ENCODE peak calls at places on chromosomes 3 and 15, in seven cellular contexts. One of them, this sample, is unnamed. For H3K4me1, the result is how much of the 10 kb centered on the place peaks cover.

GRCh38 chr15:54722342-54722986 is 474.3 kb downstream of the RSL24D1 start:
- DNase-seq in mucosa of descending colon: no peak
- DNase-seq in cardiac muscle cell: no peak
- DNase-seq in GM23248: no peak
- DNase-seq in effector memory CD4-positive, alpha-beta T cell: no peak
- DNase-seq in MM.1S: no peak
- DNase-seq in mesendoderm: no peak
- DNase-seq in this sample: no peak

GRCh38 chr15:47194718-47195117 is 522.6 kb upstream of the SEMA6D start:
- DNase-seq in mesendoderm: peak
- DNase-seq in GM23248: peak
- DNase-seq in mucosa of descending colon: no peak
- DNase-seq in MM.1S: peak
- DNase-seq in cardiac muscle cell: peak
- DNase-seq in effector memory CD4-positive, alpha-beta T cell: no peak
- DNase-seq in this sample: no peak

GRCh38 chr15:80568298-80568697 is 126.8 kb upstream of the ABHD17C start:
- DNase-seq in effector memory CD4-positive, alpha-beta T cell: no peak
- DNase-seq in GM23248: peak
- DNase-seq in mucosa of descending colon: no peak
- DNase-seq in MM.1S: no peak
- DNase-seq in mesendoderm: no peak
- DNase-seq in cardiac muscle cell: no peak
- DNase-seq in this sample: no peak

GRCh38 chr3:7518471-7518870 is 657.6 kb downstream of the GRM7 start:
- DNase-seq in MM.1S: no peak
- DNase-seq in mesendoderm: no peak
- DNase-seq in effector memory CD4-positive, alpha-beta T cell: no peak
- DNase-seq in GM23248: no peak
- DNase-seq in cardiac muscle cell: peak
- DNase-seq in mucosa of descending colon: no peak
- DNase-seq in this sample: no peak

GRCh38 chr3:57952208-57952631 is 56.0 kb upstream of the FLNB start:
- DNase-seq in mucosa of descending colon: peak
- DNase-seq in GM23248: peak
- DNase-seq in effector memory CD4-positive, alpha-beta T cell: no peak
- DNase-seq in cardiac muscle cell: peak
- DNase-seq in mesendoderm: peak
- DNase-seq in MM.1S: no peak
- DNase-seq in this sample: no peak

GRCh38 chr3:181844227-181844626 is 132.5 kb downstream of the SOX2 start:
- DNase-seq in effector memory CD4-positive, alpha-beta T cell: no peak
- DNase-seq in cardiac muscle cell: no peak
- DNase-seq in GM23248: no peak
- DNase-seq in MM.1S: no peak
- DNase-seq in mucosa of descending colon: no peak
- DNase-seq in mesendoderm: no peak
- DNase-seq in this sample: no peak

GRCh38 chr3:31462050-31462569 is 70.6 kb upstream of the STT3B start:
- DNase-seq in effector memory CD4-positive, alpha-beta T cell: peak
- DNase-seq in mucosa of descending colon: no peak
- DNase-seq in MM.1S: no peak
- DNase-seq in GM23248: peak
- DNase-seq in mesendoderm: peak
- DNase-seq in cardiac muscle cell: no peak
- DNase-seq in this sample: no peak

GRCh38 chr3:34180532-34180931 is 382.1 kb downstream of the PDCD6IP start:
- DNase-seq in mucosa of descending colon: no peak
- DNase-seq in GM23248: no peak
- DNase-seq in effector memory CD4-positive, alpha-beta T cell: no peak
- DNase-seq in cardiac muscle cell: no peak
- DNase-seq in mesendoderm: no peak
- DNase-seq in MM.1S: no peak
- DNase-seq in this sample: no peak

GRCh38 chr15:93895976-93896770 is 335.2 kb upstream of the MCTP2 start:
- DNase-seq in GM23248: no peak
- DNase-seq in MM.1S: no peak
- DNase-seq in mesendoderm: no peak
- DNase-seq in effector memory CD4-positive, alpha-beta T cell: no peak
- DNase-seq in cardiac muscle cell: no peak
- DNase-seq in mucosa of descending colon: no peak
- DNase-seq in this sample: no peak

DNA sequence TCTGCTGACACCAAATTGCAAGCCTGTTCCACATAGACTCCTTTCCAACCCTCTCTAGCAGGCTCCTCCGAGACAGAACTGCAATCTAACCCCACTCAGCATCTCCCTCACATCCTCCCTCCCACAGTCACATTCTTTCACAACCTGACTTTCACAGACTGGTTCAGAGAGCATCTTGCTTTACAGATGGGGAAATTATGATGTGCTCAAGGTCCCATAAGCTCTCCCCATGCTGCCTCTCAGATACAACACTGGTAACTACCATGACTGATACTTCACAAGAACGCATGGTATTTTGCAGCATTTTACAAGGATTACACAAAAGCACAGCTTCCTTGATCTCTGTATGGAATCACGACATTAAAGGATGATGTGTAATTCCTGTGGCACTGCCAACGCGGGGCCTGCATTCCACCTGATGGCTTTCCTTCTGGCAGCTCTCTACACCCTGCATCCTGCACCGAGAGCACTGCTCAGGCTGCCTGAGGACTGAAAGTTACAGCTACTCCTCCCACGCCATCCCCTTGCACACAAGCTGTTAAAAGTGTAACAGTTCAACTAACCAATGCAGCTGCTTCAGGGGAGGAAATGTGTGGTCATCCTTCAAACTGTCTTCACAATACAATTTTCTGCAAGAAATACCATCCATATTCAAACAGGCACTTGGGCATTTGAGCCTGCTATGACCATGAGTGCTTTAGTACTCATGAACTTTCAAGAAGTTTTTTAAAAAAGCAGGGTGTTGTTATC is 27.6 kb downstream of the TBC1D2B start:
- DNase-seq in mucosa of descending colon: no peak
- DNase-seq in cardiac muscle cell: no peak
- DNase-seq in effector memory CD4-positive, alpha-beta T cell: no peak
- DNase-seq in mesendoderm: no peak
- DNase-seq in MM.1S: peak
- DNase-seq in GM23248: peak
- DNase-seq in this sample: no peak
- H3K4me1 ChIP-seq in mucosa of descending colon: half or more
- H3K4me1 ChIP-seq in cardiac muscle cell: under half
- H3K4me1 ChIP-seq in effector memory CD4-positive, alpha-beta T cell: half or more
- H3K4me1 ChIP-seq in mesendoderm: under half
- H3K4me1 ChIP-seq in MM.1S: under half
- H3K4me1 ChIP-seq in GM23248: half or more
- H3K4me1 ChIP-seq in this sample: under half

GRCh38 chr15:70321106-70321809 is 223.5 kb upstream of the TLE3 start:
- DNase-seq in cardiac muscle cell: no peak
- DNase-seq in GM23248: no peak
- DNase-seq in mucosa of descending colon: no peak
- DNase-seq in MM.1S: no peak
- DNase-seq in effector memory CD4-positive, alpha-beta T cell: no peak
- DNase-seq in mesendoderm: no peak
- DNase-seq in this sample: no peak

GRCh38 chr15:70323111-70323851 is 225.6 kb upstream of the TLE3 start:
- DNase-seq in MM.1S: no peak
- DNase-seq in cardiac muscle cell: no peak
- DNase-seq in mucosa of descending colon: no peak
- DNase-seq in effector memory CD4-positive, alpha-beta T cell: no peak
- DNase-seq in GM23248: peak
- DNase-seq in mesendoderm: peak
- DNase-seq in this sample: no peak

GRCh38 chr15:70322051-70322668 is 224.4 kb upstream of the TLE3 start:
- DNase-seq in mucosa of descending colon: no peak
- DNase-seq in mesendoderm: no peak
- DNase-seq in cardiac muscle cell: no peak
- DNase-seq in MM.1S: no peak
- DNase-seq in effector memory CD4-positive, alpha-beta T cell: no peak
- DNase-seq in GM23248: no peak
- DNase-seq in this sample: no peak

GRCh38 chr15:70327328-70328136 is 229.8 kb upstream of the TLE3 start:
- DNase-seq in mucosa of descending colon: no peak
- DNase-seq in mesendoderm: peak
- DNase-seq in MM.1S: peak
- DNase-seq in GM23248: peak
- DNase-seq in effector memory CD4-positive, alpha-beta T cell: no peak
- DNase-seq in cardiac muscle cell: no peak
- DNase-seq in this sample: no peak

DNA sequence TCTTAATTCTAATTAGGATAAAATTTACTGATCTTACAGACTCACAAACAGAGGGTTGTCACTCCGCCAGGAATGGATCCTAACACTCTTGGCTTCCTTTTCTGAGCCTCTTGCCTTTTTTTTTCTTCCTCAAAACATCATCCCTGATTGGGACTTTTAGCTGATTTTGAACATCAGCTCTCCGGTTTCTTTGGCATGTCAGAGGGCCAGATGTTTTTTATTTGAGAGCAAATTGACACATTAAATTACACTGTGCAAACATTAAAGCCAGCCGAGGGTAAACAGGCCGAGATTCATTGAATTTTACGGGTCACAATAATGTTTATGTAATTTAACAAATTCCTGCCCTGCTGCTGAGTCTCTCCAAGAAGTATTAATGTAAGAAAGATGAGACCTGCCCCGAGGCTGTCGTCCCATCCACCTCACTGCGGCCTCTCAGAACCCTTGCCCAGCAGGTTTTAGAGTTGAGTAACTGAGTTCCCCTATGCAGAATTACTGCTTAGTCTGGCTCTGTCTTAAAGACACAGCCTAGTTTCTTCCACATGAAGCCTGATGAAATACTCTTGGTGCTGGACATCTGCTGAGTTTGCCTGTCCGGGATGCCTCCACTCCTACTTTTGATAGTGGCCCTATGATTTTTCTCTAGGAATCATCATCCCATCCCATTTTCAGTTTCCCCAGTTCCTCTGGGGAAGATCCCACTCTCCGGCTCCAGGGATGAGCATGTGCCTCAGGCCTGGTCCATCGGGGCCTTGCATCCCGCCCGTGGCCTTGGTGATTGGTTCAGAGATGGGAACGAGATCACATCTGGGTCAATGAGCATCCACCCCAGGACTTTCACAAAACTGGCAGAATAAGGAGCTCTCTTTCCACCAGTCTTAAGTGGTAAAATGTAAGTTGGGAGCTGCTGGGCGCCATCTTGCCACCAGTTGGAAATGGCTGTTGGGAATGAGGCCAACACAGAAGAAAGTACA is 226.6 kb upstream of the TLE3 start:
- DNase-seq in mucosa of descending colon: no peak
- DNase-seq in GM23248: peak
- DNase-seq in cardiac muscle cell: no peak
- DNase-seq in mesendoderm: peak
- DNase-seq in MM.1S: no peak
- DNase-seq in effector memory CD4-positive, alpha-beta T cell: no peak
- DNase-seq in this sample: no peak
- H3K4me1 ChIP-seq in mucosa of descending colon: under half
- H3K4me1 ChIP-seq in GM23248: half or more
- H3K4me1 ChIP-seq in cardiac muscle cell: under half
- H3K4me1 ChIP-seq in mesendoderm: under half
- H3K4me1 ChIP-seq in MM.1S: under half
- H3K4me1 ChIP-seq in effector memory CD4-positive, alpha-beta T cell: under half
- H3K4me1 ChIP-seq in this sample: under half

DNA sequence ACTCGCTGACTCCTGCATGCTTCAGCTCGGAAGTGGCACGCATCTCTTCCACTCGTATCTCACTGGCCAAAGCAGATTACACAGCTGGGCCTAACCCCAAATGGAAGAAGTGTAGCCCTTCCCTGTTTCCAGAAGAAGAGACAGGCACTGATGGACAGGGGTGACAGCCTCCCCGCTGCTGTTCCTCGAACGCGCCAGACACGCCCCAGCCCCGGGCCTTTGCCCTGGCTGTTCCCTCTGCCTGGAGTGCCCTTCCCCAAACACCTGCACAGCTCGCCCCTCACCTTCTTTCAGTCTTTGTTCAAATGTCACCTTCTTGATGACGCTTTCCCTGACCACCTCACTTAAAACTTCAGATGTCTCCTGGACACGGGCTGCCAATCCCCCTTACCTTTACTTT is 26.0 kb upstream of the CYP11A1 start:
- DNase-seq in GM23248: no peak
- DNase-seq in MM.1S: peak
- DNase-seq in cardiac muscle cell: no peak
- DNase-seq in mucosa of descending colon: no peak
- DNase-seq in mesendoderm: no peak
- DNase-seq in effector memory CD4-positive, alpha-beta T cell: no peak
- DNase-seq in this sample: no peak
- H3K4me1 ChIP-seq in GM23248: half or more
- H3K4me1 ChIP-seq in MM.1S: under half
- H3K4me1 ChIP-seq in cardiac muscle cell: under half
- H3K4me1 ChIP-seq in mucosa of descending colon: under half
- H3K4me1 ChIP-seq in mesendoderm: under half
- H3K4me1 ChIP-seq in effector memory CD4-positive, alpha-beta T cell: under half
- H3K4me1 ChIP-seq in this sample: under half

GRCh38 chr15:68666812-68667450 is 88.1 kb downstream of the CORO2B start:
- DNase-seq in mesendoderm: no peak
- DNase-seq in GM23248: no peak
- DNase-seq in effector memory CD4-positive, alpha-beta T cell: no peak
- DNase-seq in mucosa of descending colon: no peak
- DNase-seq in cardiac muscle cell: no peak
- DNase-seq in MM.1S: no peak
- DNase-seq in this sample: no peak

GRCh38 chr15:68672251-68672650 is 93.5 kb downstream of the CORO2B start:
- DNase-seq in effector memory CD4-positive, alpha-beta T cell: no peak
- DNase-seq in MM.1S: no peak
- DNase-seq in GM23248: no peak
- DNase-seq in mesendoderm: no peak
- DNase-seq in mucosa of descending colon: no peak
- DNase-seq in cardiac muscle cell: no peak
- DNase-seq in this sample: no peak

GRCh38 chr15:68667800-68668625 is 89.2 kb downstream of the CORO2B start:
- DNase-seq in GM23248: no peak
- DNase-seq in cardiac muscle cell: no peak
- DNase-seq in mesendoderm: no peak
- DNase-seq in effector memory CD4-positive, alpha-beta T cell: no peak
- DNase-seq in mucosa of descending colon: no peak
- DNase-seq in MM.1S: no peak
- DNase-seq in this sample: no peak

GRCh38 chr15:68666120-68666811 is 87.5 kb downstream of the CORO2B start:
- DNase-seq in mesendoderm: no peak
- DNase-seq in MM.1S: no peak
- DNase-seq in GM23248: no peak
- DNase-seq in effector memory CD4-positive, alpha-beta T cell: no peak
- DNase-seq in mucosa of descending colon: no peak
- DNase-seq in cardiac muscle cell: peak
- DNase-seq in this sample: no peak

GRCh38 chr15:68668926-68669600 is 90.3 kb downstream of the CORO2B start:
- DNase-seq in MM.1S: no peak
- DNase-seq in GM23248: no peak
- DNase-seq in mucosa of descending colon: no peak
- DNase-seq in effector memory CD4-positive, alpha-beta T cell: no peak
- DNase-seq in cardiac muscle cell: no peak
- DNase-seq in mesendoderm: no peak
- DNase-seq in this sample: no peak
- H3K4me1 ChIP-seq in MM.1S: under half
- H3K4me1 ChIP-seq in GM23248: under half
- H3K4me1 ChIP-seq in mucosa of descending colon: under half
- H3K4me1 ChIP-seq in effector memory CD4-positive, alpha-beta T cell: under half
- H3K4me1 ChIP-seq in cardiac muscle cell: under half
- H3K4me1 ChIP-seq in mesendoderm: under half
- H3K4me1 ChIP-seq in this sample: under half

This sample was measured in pancreas.